ENCODE peak calls at places on chromosomes 1 and 21, in four cellular contexts. One of them, this sample, is unnamed.

GRCh38 chr1:211305044-211305443 is 21.6 kb upstream of the TRAF5 start:
- DNase-seq in suprapubic skin: no peak
- DNase-seq in AG04450: no peak
- DNase-seq in astrocyte of the spinal cord: peak
- DNase-seq in this sample: no peak

GRCh38 chr1:32811917-32812316 is 5.2 kb downstream of the YARS1 start:
- DNase-seq in suprapubic skin: no peak
- DNase-seq in astrocyte of the spinal cord: no peak
- DNase-seq in AG04450: no peak
- DNase-seq in this sample: no peak

GRCh38 chr1:164748253-164748899 is 189.4 kb downstream of the PBX1 start:
- DNase-seq in AG04450: peak
- DNase-seq in suprapubic skin: no peak
- DNase-seq in astrocyte of the spinal cord: peak
- DNase-seq in this sample: peak

GRCh38 chr1:201708085-201708512 is 120.9 kb upstream of the IPO9 start:
- DNase-seq in suprapubic skin: no peak
- DNase-seq in astrocyte of the spinal cord: peak
- DNase-seq in AG04450: peak
- DNase-seq in this sample: peak

GRCh38 chr1:206691604-206692003 is 6.9 kb downstream of the MAPKAPK2 start:
- DNase-seq in astrocyte of the spinal cord: no peak
- DNase-seq in AG04450: no peak
- DNase-seq in suprapubic skin: no peak
- DNase-seq in this sample: no peak

GRCh38 chr21:42002421-42002958 is 7.7 kb downstream of the ZBTB21 start:
- DNase-seq in suprapubic skin: no peak
- DNase-seq in astrocyte of the spinal cord: peak
- DNase-seq in AG04450: peak
- DNase-seq in this sample: peak

GRCh38 chr21:15057290-15057689 is 7.5 kb downstream of the NRIP1 start:
- DNase-seq in astrocyte of the spinal cord: no peak
- DNase-seq in AG04450: no peak
- DNase-seq in suprapubic skin: no peak
- DNase-seq in this sample: no peak

GRCh38 chr1:186987769-186988168 is 159.0 kb downstream of the PLA2G4A start:
- DNase-seq in AG04450: no peak
- DNase-seq in suprapubic skin: no peak
- DNase-seq in astrocyte of the spinal cord: no peak
- DNase-seq in this sample: no peak

GRCh38 chr1:117674521-117675400 is 68.9 kb downstream of the TENT5C start:
- DNase-seq in astrocyte of the spinal cord: no peak
- DNase-seq in suprapubic skin: no peak
- DNase-seq in AG04450: no peak
- DNase-seq in this sample: no peak

GRCh38 chr1:61851849-61852692 is 109.8 kb downstream of the PATJ start:
- DNase-seq in AG04450: peak
- DNase-seq in suprapubic skin: no peak
- DNase-seq in astrocyte of the spinal cord: peak
- DNase-seq in this sample: no peak

GRCh38 chr1:111747282-111747734 is 8.1 kb upstream of the INKA2 start:
- DNase-seq in astrocyte of the spinal cord: peak
- DNase-seq in AG04450: no peak
- DNase-seq in suprapubic skin: no peak
- DNase-seq in this sample: no peak

GRCh38 chr1:184590163-184590750 is 164.4 kb downstream of the EDEM3 start:
- DNase-seq in suprapubic skin: no peak
- DNase-seq in astrocyte of the spinal cord: no peak
- DNase-seq in AG04450: no peak
- DNase-seq in this sample: no peak

GRCh38 chr1:78385744-78386462 is 104.9 kb upstream of the PTGFR start:
- DNase-seq in astrocyte of the spinal cord: no peak
- DNase-seq in AG04450: no peak
- DNase-seq in suprapubic skin: no peak
- DNase-seq in this sample: no peak

GRCh38 chr1:221858758-221859157 is 116.9 kb upstream of the DUSP10 start:
- DNase-seq in astrocyte of the spinal cord: peak
- DNase-seq in suprapubic skin: no peak
- DNase-seq in AG04450: peak
- DNase-seq in this sample: peak

GRCh38 chr1:89670168-89670567 is 37.2 kb downstream of the LRRC8C start:
- DNase-seq in AG04450: no peak
- DNase-seq in suprapubic skin: no peak
- DNase-seq in astrocyte of the spinal cord: peak
- DNase-seq in this sample: no peak

GRCh38 chr1:245983294-245983967 is 523.6 kb downstream of the SMYD3 start:
- DNase-seq in AG04450: no peak
- DNase-seq in astrocyte of the spinal cord: no peak
- DNase-seq in suprapubic skin: no peak
- DNase-seq in this sample: no peak

GRCh38 chr1:22728751-22729399 is 18.2 kb downstream of the EPHB2 start:
- DNase-seq in astrocyte of the spinal cord: no peak
- DNase-seq in AG04450: no peak
- DNase-seq in suprapubic skin: no peak
- DNase-seq in this sample: no peak

GRCh38 chr1:208934933-208935332 is 648.6 kb upstream of the CAMK1G start:
- DNase-seq in astrocyte of the spinal cord: no peak
- DNase-seq in AG04450: no peak
- DNase-seq in suprapubic skin: no peak
- DNase-seq in this sample: no peak

GRCh38 chr1:234212764-234213406 is 160.4 kb upstream of the COA6 start:
- DNase-seq in astrocyte of the spinal cord: peak
- DNase-seq in suprapubic skin: no peak
- DNase-seq in AG04450: no peak
- DNase-seq in this sample: no peak

GRCh38 chr1:234216116-234216703 is 157.0 kb upstream of the COA6 start:
- DNase-seq in AG04450: no peak
- DNase-seq in suprapubic skin: no peak
- DNase-seq in astrocyte of the spinal cord: no peak
- DNase-seq in this sample: no peak

GRCh38 chr1:234214911-234215892 is 158.1 kb upstream of the COA6 start:
- DNase-seq in suprapubic skin: no peak
- DNase-seq in AG04450: no peak
- DNase-seq in astrocyte of the spinal cord: no peak
- DNase-seq in this sample: no peak

GRCh38 chr1:234213576-234214128 is 159.6 kb upstream of the COA6 start:
- DNase-seq in suprapubic skin: no peak
- DNase-seq in AG04450: no peak
- DNase-seq in astrocyte of the spinal cord: no peak
- DNase-seq in this sample: no peak

GRCh38 chr1:234214129-234214910 is 158.9 kb upstream of the COA6 start:
- DNase-seq in AG04450: no peak
- DNase-seq in astrocyte of the spinal cord: peak
- DNase-seq in suprapubic skin: no peak
- DNase-seq in this sample: no peak
- H3K4me3 ChIP-seq in AG04450: no peak
- H3K4me3 ChIP-seq in astrocyte of the spinal cord: peak
- H3K4me3 ChIP-seq in suprapubic skin: peak
- H3K4me3 ChIP-seq in this sample: peak

GRCh38 chr1:21621761-21622436 is 47.3 kb downstream of the RAP1GAP start:
- DNase-seq in AG04450: no peak
- DNase-seq in astrocyte of the spinal cord: no peak
- DNase-seq in suprapubic skin: no peak
- DNase-seq in this sample: no peak

GRCh38 chr1:21619041-21619947 is 49.9 kb downstream of the RAP1GAP start:
- DNase-seq in AG04450: no peak
- DNase-seq in astrocyte of the spinal cord: no peak
- DNase-seq in suprapubic skin: no peak
- DNase-seq in this sample: no peak

GRCh38 chr1:21620011-21620410 is 49.1 kb downstream of the RAP1GAP start:
- DNase-seq in AG04450: no peak
- DNase-seq in suprapubic skin: no peak
- DNase-seq in astrocyte of the spinal cord: no peak
- DNase-seq in this sample: no peak

GRCh38 chr1:21621051-21621450 is 48.1 kb downstream of the RAP1GAP start:
- DNase-seq in AG04450: no peak
- DNase-seq in astrocyte of the spinal cord: no peak
- DNase-seq in suprapubic skin: no peak
- DNase-seq in this sample: no peak

DNA sequence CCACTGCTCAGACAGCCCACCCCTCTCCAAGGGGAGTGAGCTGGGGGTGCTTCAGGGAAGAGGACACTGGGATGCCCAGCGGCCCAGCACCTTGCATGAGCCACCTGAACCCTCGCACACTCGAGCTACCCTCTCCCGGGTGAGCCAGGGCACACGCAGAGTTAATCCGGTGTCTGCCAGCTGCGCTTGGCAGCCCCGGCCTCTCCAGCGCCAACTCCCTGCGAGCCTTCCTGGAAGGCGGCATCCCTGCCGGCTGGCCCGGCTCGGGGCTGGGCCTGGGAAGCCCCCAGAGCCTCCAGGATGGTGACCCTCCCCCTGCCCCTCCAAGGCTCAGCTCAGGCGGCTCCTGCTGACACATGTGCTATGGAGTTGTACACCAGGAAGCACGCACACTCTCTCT is 48.7 kb downstream of the RAP1GAP start:
- DNase-seq in astrocyte of the spinal cord: no peak
- DNase-seq in AG04450: no peak
- DNase-seq in suprapubic skin: no peak
- DNase-seq in this sample: no peak
- H3K4me3 ChIP-seq in astrocyte of the spinal cord: no peak
- H3K4me3 ChIP-seq in AG04450: no peak
- H3K4me3 ChIP-seq in suprapubic skin: no peak
- H3K4me3 ChIP-seq in this sample: no peak

DNA sequence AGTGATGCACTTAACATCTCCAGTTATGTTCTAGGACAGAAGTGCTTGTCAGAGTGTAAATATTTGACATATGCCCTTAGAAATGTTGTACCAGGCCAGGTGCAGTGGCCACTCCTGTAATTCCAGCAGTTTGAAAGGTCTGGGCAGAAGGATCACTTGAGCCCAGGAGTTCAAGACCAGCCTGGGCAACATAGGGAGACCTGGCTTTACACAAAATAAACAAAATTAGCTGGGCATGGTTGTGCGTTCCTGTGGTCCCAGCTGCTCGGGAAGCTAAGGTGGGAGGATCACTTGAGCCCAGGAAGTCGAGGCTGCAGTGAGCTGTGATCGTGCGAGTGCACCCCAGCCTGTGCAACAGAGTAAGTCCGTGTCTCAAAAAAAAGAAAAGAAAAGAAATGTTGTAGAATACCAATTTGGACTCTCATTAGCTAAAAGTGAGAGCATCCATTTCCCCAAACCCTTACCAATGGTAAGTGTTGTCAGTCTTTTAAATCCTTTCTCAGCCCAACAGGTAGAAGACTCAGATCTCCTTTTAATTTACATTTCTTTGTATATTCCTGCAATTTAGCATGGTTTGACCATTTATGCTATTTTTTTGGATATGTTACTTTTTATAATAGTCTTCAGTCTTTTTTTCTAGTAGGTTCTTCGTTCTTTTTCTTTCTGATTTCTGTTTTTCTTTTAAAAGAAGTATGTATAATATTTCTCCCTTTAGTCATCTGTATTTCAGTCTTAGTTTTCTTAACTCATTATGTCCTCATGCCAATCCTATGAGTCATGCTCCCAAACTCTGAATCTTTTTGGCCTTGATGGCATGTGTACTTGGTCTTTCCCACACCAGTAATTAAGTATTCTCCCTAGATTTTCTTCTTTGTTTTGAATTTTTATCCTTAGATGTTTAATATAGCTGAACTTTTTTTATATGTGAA is 74.4 kb downstream of the CAMTA1 start:
- DNase-seq in AG04450: peak
- DNase-seq in suprapubic skin: no peak
- DNase-seq in astrocyte of the spinal cord: peak
- DNase-seq in this sample: peak
- H3K4me3 ChIP-seq in AG04450: peak
- H3K4me3 ChIP-seq in suprapubic skin: no peak
- H3K4me3 ChIP-seq in astrocyte of the spinal cord: no peak
- H3K4me3 ChIP-seq in this sample: no peak

DNA sequence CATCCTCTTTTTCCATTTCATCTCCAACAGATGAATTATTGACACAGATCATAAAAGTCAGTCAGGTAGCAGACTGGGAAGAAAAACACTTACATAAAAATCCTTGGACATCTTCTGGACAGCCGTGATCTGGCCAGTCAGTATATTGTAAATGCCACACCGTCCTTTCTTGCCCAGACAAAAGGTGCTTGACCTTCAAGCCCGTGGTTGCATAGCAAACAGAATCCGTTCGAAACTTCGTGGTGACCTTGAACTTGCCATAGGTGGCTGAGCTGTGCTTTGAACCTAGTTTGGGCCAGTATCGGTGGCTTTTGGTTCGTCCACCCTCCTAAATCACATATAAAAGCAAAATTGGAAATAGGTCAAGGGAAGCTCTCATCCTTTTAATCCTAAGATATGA is 88.4 kb downstream of the SMYD2 start:
- DNase-seq in suprapubic skin: no peak
- DNase-seq in AG04450: no peak
- DNase-seq in astrocyte of the spinal cord: no peak
- DNase-seq in this sample: no peak
- H3K4me3 ChIP-seq in suprapubic skin: no peak
- H3K4me3 ChIP-seq in AG04450: no peak
- H3K4me3 ChIP-seq in astrocyte of the spinal cord: no peak
- H3K4me3 ChIP-seq in this sample: no peak

DNA sequence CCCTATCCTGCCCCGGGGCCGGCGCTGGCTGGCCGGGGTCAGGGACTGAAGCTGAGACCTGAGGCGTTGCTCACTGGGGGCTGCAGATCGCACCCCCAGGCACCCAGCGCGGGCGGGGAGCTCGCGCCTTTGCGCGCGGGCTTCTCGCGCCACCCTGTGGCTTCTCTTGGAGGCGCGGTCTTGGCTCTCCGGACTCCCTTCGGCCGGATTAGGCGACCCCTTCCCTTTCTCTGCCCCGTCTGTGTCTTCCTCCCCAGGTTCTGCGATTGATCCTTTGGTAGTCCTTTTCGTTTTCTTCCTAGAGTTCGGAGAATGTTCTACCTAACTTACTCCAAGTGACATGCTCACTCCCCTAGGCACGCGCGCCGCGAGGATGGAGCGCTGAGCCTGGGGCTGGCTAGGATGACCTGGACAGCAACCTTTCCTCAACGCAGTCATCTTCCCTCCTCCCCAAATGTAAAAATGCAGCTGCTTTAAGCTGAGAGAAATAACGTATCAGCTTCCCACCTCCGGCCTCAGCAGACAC is 489 bp upstream of the NTRK1 start:
- DNase-seq in suprapubic skin: no peak
- DNase-seq in AG04450: no peak
- DNase-seq in astrocyte of the spinal cord: peak
- DNase-seq in this sample: no peak
- H3K4me3 ChIP-seq in suprapubic skin: peak
- H3K4me3 ChIP-seq in AG04450: peak
- H3K4me3 ChIP-seq in astrocyte of the spinal cord: peak
- H3K4me3 ChIP-seq in this sample: peak

DNA sequence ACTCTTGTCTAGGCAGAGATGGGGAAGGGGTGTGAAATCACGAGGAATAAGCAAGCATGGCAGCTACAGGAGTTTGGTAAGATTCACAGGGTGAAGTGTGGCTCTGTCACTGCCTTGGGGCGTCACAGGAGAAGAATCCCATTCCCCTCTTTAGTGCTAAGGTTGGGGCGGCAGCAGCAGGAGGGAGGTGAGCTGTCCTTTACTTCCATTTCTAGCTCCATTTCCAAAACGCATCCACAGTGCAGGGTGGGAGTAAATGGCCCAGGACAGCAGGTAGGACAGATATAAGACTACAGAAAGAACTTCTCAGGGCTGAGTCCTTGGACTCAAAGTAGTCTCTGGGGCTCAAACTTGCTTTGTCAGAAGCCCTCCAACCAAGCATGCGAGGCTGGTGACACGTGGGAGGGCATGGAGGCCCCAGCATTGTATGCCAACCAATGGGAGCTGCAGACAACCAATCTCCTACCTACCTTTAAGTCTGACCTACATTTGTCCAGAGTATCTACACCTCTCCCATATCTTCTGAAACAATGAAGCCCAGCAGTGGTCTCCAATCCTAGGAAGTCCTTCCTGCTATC is 8.5 kb downstream of the MEF2D start:
- DNase-seq in suprapubic skin: no peak
- DNase-seq in AG04450: no peak
- DNase-seq in astrocyte of the spinal cord: no peak
- DNase-seq in this sample: no peak
- H3K4me3 ChIP-seq in suprapubic skin: no peak
- H3K4me3 ChIP-seq in AG04450: no peak
- H3K4me3 ChIP-seq in astrocyte of the spinal cord: no peak
- H3K4me3 ChIP-seq in this sample: no peak